ENCODE peak calls at places on chromosome 13, in eight cellular contexts. N is fibroblast of lung; W is AG09309; Y is Caco-2; S is CD8-positive, alpha-beta T cell; H is right cardiac atrium; R is heart left ventricle; L is aorta. Z is an unnamed sample.

GRCh38 chr13:85028035-85028434 is 771.2 kb downstream of the SLITRK6 start:
- DNase-seq in R (no peak), L (no peak), W (no peak), S (no peak), Y (no peak), H (no peak), N (no peak), Z (no peak)

GRCh38 chr13:38686635-38687245 is at the start of gene FREM2:
- DNase-seq in W (no peak), H (peak), N (peak), S (no peak), R (no peak), L (peak), Y (peak), Z (peak)

GRCh38 chr13:44368599-44369368 is 4.8 kb upstream of the SERP2 start:
- DNase-seq in S (no peak), R (no peak), Y (peak), N (no peak), L (no peak), W (no peak), H (no peak), Z (no peak)

GRCh38 chr13:85498774-85499173 is 300.4 kb downstream of the SLITRK6 start:
- DNase-seq in N (peak), L (no peak), Y (no peak), H (no peak), R (no peak), W (no peak), S (no peak), Z (no peak)

GRCh38 chr13:36154567-36155231 is 23.5 kb upstream of the DCLK1 start:
- DNase-seq in N (peak), H (peak), W (no peak), R (no peak), L (peak), Y (no peak), S (no peak), Z (no peak)

GRCh38 chr13:29301027-29301426 is 294.5 kb downstream of the SLC7A1 start:
- DNase-seq in H (no peak), S (no peak), R (no peak), L (no peak), N (no peak), W (no peak), Y (no peak), Z (no peak)

GRCh38 chr13:28406728-28407266 is 88.1 kb downstream of the FLT1 start:
- DNase-seq in R (no peak), N (no peak), L (no peak), Y (no peak), W (no peak), S (no peak), H (no peak), Z (no peak)

GRCh38 chr13:50244913-50245574 is 229.8 kb downstream of the KCNRG start:
- DNase-seq in H (no peak), N (peak), S (no peak), W (peak), Y (peak), L (no peak), R (no peak), Z (no peak)

GRCh38 chr13:33322965-33323668 is 37.6 kb upstream of the STARD13 start:
- DNase-seq in R (no peak), H (no peak), S (no peak), N (no peak), L (no peak), Y (no peak), W (no peak), Z (no peak)

GRCh38 chr13:110575322-110576069 is 14.0 kb upstream of the RAB20 start:
- DNase-seq in R (peak), H (no peak), W (no peak), Y (peak), N (peak), L (peak), S (no peak), Z (peak)

GRCh38 chr13:26052136-26052736 is 420 bp upstream of the SHISA2 start:
- DNase-seq in H (no peak), Y (no peak), W (no peak), N (no peak), R (no peak), S (no peak), L (no peak), Z (peak)
- H3K4me3 ChIP-seq in H (peak), Y (no peak), W (peak), N (no peak), R (peak), S (peak), L (peak), Z (peak)

DNA sequence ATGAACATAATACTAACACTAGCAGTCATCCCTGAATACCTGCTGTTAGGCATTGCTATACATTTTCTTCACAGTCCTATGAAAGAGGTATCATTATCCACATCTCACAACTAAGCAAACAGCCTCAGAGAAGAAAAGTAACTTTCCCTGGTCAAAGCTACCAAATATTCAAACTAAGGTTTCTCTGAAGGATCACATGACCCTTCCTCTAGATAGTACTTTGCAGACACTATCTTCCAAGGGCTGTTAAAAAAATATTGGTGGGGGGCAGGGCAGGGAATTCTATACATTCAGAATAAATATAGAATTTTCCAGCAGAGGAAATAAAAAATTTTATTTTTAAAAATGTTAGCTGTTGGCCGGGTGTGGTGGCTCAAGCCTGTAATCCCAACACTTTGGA is 3.1 kb downstream of the SLC25A30 start:
- DNase-seq in S (no peak), W (no peak), Y (no peak), N (no peak), H (no peak), R (no peak), L (no peak), Z (no peak)
- H3K4me3 ChIP-seq in S (no peak), W (no peak), Y (no peak), N (peak), H (peak), R (peak), L (peak), Z (no peak)

GRCh38 chr13:76993473-76993872 is 1.6 kb downstream of the CLN5 start:
- DNase-seq in R (no peak), S (no peak), W (no peak), L (no peak), N (no peak), H (no peak), Y (no peak), Z (no peak)
- H3K4me3 ChIP-seq in R (no peak), S (no peak), W (no peak), L (no peak), N (peak), H (no peak), Y (no peak), Z (no peak)

DNA sequence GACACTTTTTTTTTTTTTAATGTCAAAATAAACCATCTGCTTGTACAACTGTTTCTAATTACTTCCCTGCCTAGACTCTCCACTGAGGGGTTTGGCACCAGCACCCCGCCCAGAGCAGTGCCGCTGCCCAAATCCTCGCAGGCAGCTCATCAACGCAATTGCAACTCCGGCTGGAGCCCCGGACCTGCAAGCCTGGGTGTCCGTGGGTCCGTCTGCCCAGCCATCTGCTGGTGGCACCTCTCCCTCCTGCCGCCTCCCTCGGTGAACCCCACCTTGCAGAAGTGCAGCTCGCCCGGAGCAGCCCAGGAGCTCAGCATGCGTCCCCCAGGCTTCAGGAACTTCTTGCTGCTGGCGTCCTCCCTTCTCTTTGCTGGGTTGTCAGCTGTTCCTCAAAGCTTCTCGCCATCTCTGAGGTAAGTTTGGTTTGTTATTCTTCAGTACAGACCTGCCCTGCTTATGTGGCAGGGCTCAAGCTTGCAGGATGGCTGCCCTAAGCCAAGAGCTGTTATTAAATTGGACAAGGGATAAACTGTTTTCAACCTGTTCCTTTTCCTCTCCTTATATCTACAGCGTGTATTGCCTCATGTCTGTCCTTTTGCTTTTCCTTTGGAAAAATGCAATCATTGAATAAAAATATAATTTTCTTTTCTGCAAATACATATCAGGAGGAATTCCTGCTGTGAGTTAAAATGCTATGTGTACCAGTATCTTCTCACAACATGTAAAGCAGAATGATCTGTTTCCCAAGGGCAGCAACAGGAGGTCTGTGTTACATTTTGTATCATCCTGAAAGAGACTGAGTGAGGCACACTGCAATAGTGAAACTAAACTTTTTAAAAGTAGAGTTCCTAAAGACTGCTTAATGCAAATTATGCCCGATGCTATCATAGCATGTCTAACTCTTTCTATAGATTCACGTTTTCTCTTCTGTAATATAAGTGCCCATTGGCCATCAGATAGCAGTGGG is at the start of gene ITGBL1:
- DNase-seq in H (peak), L (peak), Y (no peak), W (no peak), R (no peak), S (no peak), N (no peak), Z (peak)
- H3K4me3 ChIP-seq in H (peak), L (peak), Y (no peak), W (peak), R (peak), S (no peak), N (peak), Z (peak)

GRCh38 chr13:95552539-95553270 is at the start of gene CLDN10:
- DNase-seq in L (peak), S (no peak), W (no peak), R (no peak), H (peak), Y (no peak), N (no peak), Z (no peak)
- H3K4me3 ChIP-seq in L (no peak), S (no peak), W (no peak), R (peak), H (peak), Y (no peak), N (no peak), Z (no peak)

GRCh38 chr13:73548444-73548843 is 489.6 kb downstream of the KLF5 start:
- DNase-seq in S (no peak), N (no peak), Y (no peak), L (no peak), R (no peak), W (no peak), H (no peak), Z (no peak)

GRCh38 chr13:73544175-73544574 is 485.4 kb downstream of the KLF5 start:
- DNase-seq in W (no peak), R (no peak), N (no peak), L (no peak), H (no peak), S (no peak), Y (no peak), Z (no peak)

GRCh38 chr13:73551736-73552135 is 492.9 kb downstream of the KLF5 start:
- DNase-seq in S (no peak), Y (no peak), N (no peak), R (no peak), L (no peak), W (no peak), H (no peak), Z (no peak)

GRCh38 chr13:73547239-73547638 is 488.4 kb downstream of the KLF5 start:
- DNase-seq in S (no peak), W (no peak), R (no peak), H (no peak), L (no peak), Y (no peak), N (no peak), Z (no peak)

DNA sequence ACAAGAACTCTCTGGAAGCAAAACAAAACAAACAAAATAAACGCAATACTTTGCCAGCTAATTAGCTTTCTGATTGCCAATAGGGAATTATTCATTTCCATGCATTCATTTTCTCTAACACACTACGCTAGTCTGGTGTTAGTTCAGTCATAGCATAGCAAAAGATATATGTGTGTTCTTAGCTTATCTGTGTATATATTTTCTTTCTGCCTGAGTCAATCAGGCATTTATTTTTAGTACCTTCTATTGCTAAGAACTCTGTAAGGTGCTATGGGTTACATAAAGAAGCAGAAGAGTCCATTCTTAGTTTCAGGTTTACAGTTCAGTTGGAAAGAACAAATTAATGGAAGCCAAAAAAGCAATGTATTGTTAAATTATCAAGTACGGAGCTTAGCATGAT is 490.9 kb downstream of the KLF5 start:
- DNase-seq in N (no peak), W (no peak), Y (no peak), S (no peak), H (no peak), R (no peak), L (no peak), Z (no peak)
- H3K4me3 ChIP-seq in N (no peak), W (no peak), Y (no peak), S (no peak), H (no peak), R (no peak), L (no peak), Z (no peak)

DNA sequence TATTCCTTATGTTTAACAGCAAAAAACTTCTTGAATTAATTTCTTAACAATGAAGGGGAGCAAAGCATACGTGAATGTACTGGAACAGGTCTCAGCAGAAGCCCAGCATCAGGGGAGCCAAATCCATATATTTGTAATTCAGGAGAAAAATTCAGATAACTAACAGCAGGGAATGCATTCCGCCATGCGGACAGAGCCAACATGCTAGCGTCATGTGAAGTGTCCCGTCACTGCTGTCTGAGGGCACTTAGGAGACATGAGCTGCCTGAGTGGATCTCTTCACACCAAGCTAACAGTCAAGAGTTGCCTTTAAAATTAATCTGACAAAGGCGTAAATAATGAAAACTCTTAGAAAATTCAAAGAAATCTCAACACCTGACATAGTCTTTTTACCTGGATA is 6.4 kb downstream of the AMER2 start:
- DNase-seq in L (no peak), N (no peak), S (no peak), R (no peak), W (no peak), Y (no peak), H (no peak), Z (peak)
- H3K4me3 ChIP-seq in L (no peak), N (no peak), S (no peak), R (no peak), W (no peak), Y (no peak), H (no peak), Z (peak)

DNA sequence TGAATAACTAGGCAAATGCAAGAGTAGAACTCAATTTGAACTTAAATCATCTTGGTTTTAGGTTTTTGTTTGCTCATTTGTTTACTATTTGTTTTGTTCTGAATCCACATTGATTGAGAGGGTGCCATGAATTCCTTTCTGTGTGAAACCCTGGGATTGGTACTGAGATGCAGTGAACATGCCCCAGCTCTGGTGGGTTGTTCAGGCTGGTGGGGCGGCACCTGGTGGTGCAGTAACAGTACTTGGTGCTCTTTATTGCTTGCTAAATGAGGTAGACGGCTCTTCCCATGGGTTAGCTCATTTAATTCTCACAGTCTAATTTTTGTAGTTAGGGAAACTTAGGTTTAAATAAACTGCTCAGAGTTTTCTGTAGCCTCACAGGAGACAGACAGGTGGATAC is 48.4 kb downstream of the WASF3 start:
- DNase-seq in Y (peak), R (no peak), W (no peak), N (no peak), H (no peak), S (no peak), L (no peak), Z (peak)
- H3K4me3 ChIP-seq in Y (no peak), R (no peak), W (no peak), N (no peak), H (no peak), S (no peak), L (no peak), Z (no peak)